ENCODE peak calls at places on chromosome 6, in four cellular contexts. Z is right atrium auricular region; D is stimulated activated naive CD4-positive, alpha-beta T cell; I is WERI-Rb-1. A is an unnamed sample.

GRCh38 chr6:658244-658643 is 1.3 kb upstream of the HUS1B start:
- DNase-seq in Z (no peak), D (no peak), I (no peak), A (peak)

GRCh38 chr6:92201618-92202017 is 1217.7 kb downstream of the EPHA7 start:
- DNase-seq in I (no peak), Z (no peak), D (no peak), A (peak)

GRCh38 chr6:151757506-151757955 is 50.0 kb upstream of the ESR1 start:
- DNase-seq in D (no peak), I (no peak), Z (no peak), A (no peak)

GRCh38 chr6:170461111-170461510 is 92.0 kb downstream of the PSMB1 start:
- DNase-seq in I (no peak), Z (no peak), D (no peak), A (no peak)

GRCh38 chr6:134757911-134758361 is 192.0 kb downstream of the ALDH8A1 start:
- DNase-seq in Z (no peak), D (no peak), I (no peak), A (no peak)

GRCh38 chr6:112833546-112834215 is 486.6 kb downstream of the RFPL4B start:
- DNase-seq in Z (no peak), D (no peak), I (no peak), A (no peak)

GRCh38 chr6:111228094-111228493 is 140.8 kb downstream of the SLC16A10 start:
- DNase-seq in D (no peak), I (no peak), Z (no peak), A (no peak)

GRCh38 chr6:157779705-157780604 is 43.1 kb upstream of the SNX9 start:
- DNase-seq in I (no peak), Z (no peak), D (no peak), A (peak)

GRCh38 chr6:153328194-153328593 is 197.1 kb upstream of the RGS17 start:
- DNase-seq in D (no peak), I (no peak), Z (no peak), A (no peak)

GRCh38 chr6:36683145-36683655 is 4.7 kb downstream of the CDKN1A start:
- DNase-seq in I (no peak), D (no peak), Z (no peak), A (no peak)

GRCh38 chr6:82951935-82952334 is 113.7 kb downstream of the UBE3D start:
- DNase-seq in D (no peak), I (no peak), Z (no peak), A (no peak)

GRCh38 chr6:146851837-146852236 is 253.1 kb downstream of the ADGB start:
- DNase-seq in I (no peak), D (no peak), Z (no peak), A (peak)

GRCh38 chr6:7058250-7058923 is 49.4 kb upstream of the RREB1 start:
- DNase-seq in I (no peak), D (no peak), Z (no peak), A (peak)

GRCh38 chr6:121064345-121064744 is 269.9 kb downstream of the TBC1D32 start:
- DNase-seq in I (no peak), Z (no peak), D (no peak), A (no peak)

GRCh38 chr6:138517635-138518034 is 18.3 kb upstream of the NHSL1 start:
- DNase-seq in I (peak), D (peak), Z (no peak), A (peak)

GRCh38 chr6:33112148-33112547 is 36.4 kb downstream of the HLA-DPB1 start:
- DNase-seq in I (peak), D (no peak), Z (no peak), A (no peak)

GRCh38 chr6:33815854-33816253 is 12.1 kb upstream of the MLN start:
- DNase-seq in I (peak), Z (no peak), D (no peak), A (peak)

GRCh38 chr6:28225056-28225834 is at the start of gene ZSCAN9:
- DNase-seq in Z (peak), D (no peak), I (peak), A (peak)

GRCh38 chr6:20319520-20320357 is 81.9 kb upstream of the E2F3 start:
- DNase-seq in Z (no peak), D (peak), I (no peak), A (no peak)

GRCh38 chr6:117346142-117346930 is 79.4 kb downstream of the ROS1 start:
- DNase-seq in I (no peak), D (no peak), Z (no peak), A (peak)

GRCh38 chr6:43630980-43631619 is 2.0 kb upstream of the GTPBP2 start:
- DNase-seq in D (no peak), Z (no peak), I (no peak), A (no peak)

GRCh38 chr6:155782320-155782730 is 326.7 kb upstream of the NOX3 start:
- DNase-seq in I (no peak), D (no peak), Z (no peak), A (peak)

GRCh38 chr6:6834356-6835342 is 246.1 kb downstream of the LY86 start:
- DNase-seq in I (no peak), Z (no peak), D (no peak), A (peak)

GRCh38 chr6:89792881-89793280 is 26.7 kb downstream of the MDN1 start:
- DNase-seq in Z (no peak), D (no peak), I (peak), A (peak)

GRCh38 chr6:80197474-80197873 is 91.0 kb downstream of the BCKDHB start:
- DNase-seq in D (no peak), Z (no peak), I (no peak), A (peak)

GRCh38 chr6:80789912-80790635 is 683.6 kb downstream of the BCKDHB start:
- DNase-seq in I (no peak), D (no peak), Z (no peak), A (no peak)

GRCh38 chr6:1724616-1725015 is 114.9 kb downstream of the FOXC1 start:
- DNase-seq in D (no peak), Z (no peak), I (no peak), A (no peak)

GRCh38 chr6:63862486-63863198 is 227.0 kb downstream of the PHF3 start:
- DNase-seq in Z (no peak), D (no peak), I (no peak), A (no peak)

GRCh38 chr6:36984581-36985383 is 1.2 kb downstream of the MTCH1 start:
- DNase-seq in I (peak), D (peak), Z (peak), A (peak)

GRCh38 chr6:159414711-159415110 is 245.5 kb downstream of the FNDC1 start:
- DNase-seq in I (no peak), Z (no peak), D (no peak), A (no peak)

GRCh38 chr6:145845557-145845956 is 31.0 kb upstream of the FBXO30 start:
- DNase-seq in I (no peak), D (no peak), Z (no peak), A (no peak)

GRCh38 chr6:23851551-23851950 is 274.5 kb upstream of the NRSN1 start:
- DNase-seq in Z (no peak), D (no peak), I (no peak), A (no peak)

GRCh38 chr6:94721459-94721858 is 855.9 kb upstream of the MANEA start:
- DNase-seq in Z (no peak), I (no peak), D (no peak), A (no peak)

A was measured in H4.